ENCODE peak calls at places on chromosome 16, in eight cellular contexts. One of them, this sample, is unnamed.

GRCh38 chr16:80347900-80348299 is 192.9 kb upstream of the DYNLRB2 start:
- DNase-seq in lower lobe of right lung: no peak
- DNase-seq in mesendoderm: no peak
- DNase-seq in kidney glomerular epithelial cell: no peak
- DNase-seq in EL: no peak
- DNase-seq in RCC 7860: no peak
- DNase-seq in cardiac fibroblast: no peak
- DNase-seq in activated naive CD8-positive, alpha-beta T cell treated with anti-CD3 and anti-CD28 coated beads, Interleukin-2, amount 50 U/mL, for 24 hours: no peak
- DNase-seq in this sample: no peak

GRCh38 chr16:7376227-7376626 is 43.6 kb downstream of the RBFOX1 start:
- DNase-seq in EL: no peak
- DNase-seq in activated naive CD8-positive, alpha-beta T cell treated with anti-CD3 and anti-CD28 coated beads, Interleukin-2, amount 50 U/mL, for 24 hours: no peak
- DNase-seq in mesendoderm: no peak
- DNase-seq in kidney glomerular epithelial cell: no peak
- DNase-seq in lower lobe of right lung: no peak
- DNase-seq in RCC 7860: no peak
- DNase-seq in cardiac fibroblast: no peak
- DNase-seq in this sample: no peak

GRCh38 chr16:82657239-82657638 is 30.5 kb downstream of the CDH13 start:
- DNase-seq in cardiac fibroblast: peak
- DNase-seq in RCC 7860: peak
- DNase-seq in EL: peak
- DNase-seq in activated naive CD8-positive, alpha-beta T cell treated with anti-CD3 and anti-CD28 coated beads, Interleukin-2, amount 50 U/mL, for 24 hours: no peak
- DNase-seq in kidney glomerular epithelial cell: no peak
- DNase-seq in lower lobe of right lung: no peak
- DNase-seq in mesendoderm: no peak
- DNase-seq in this sample: peak

GRCh38 chr16:31700530-31701388 is 172.8 kb upstream of the ZNF267 start:
- DNase-seq in mesendoderm: peak
- DNase-seq in kidney glomerular epithelial cell: peak
- DNase-seq in cardiac fibroblast: peak
- DNase-seq in RCC 7860: peak
- DNase-seq in activated naive CD8-positive, alpha-beta T cell treated with anti-CD3 and anti-CD28 coated beads, Interleukin-2, amount 50 U/mL, for 24 hours: peak
- DNase-seq in EL: peak
- DNase-seq in lower lobe of right lung: peak
- DNase-seq in this sample: peak

GRCh38 chr16:85532147-85532546 is 81.0 kb upstream of the GSE1 start:
- DNase-seq in kidney glomerular epithelial cell: no peak
- DNase-seq in mesendoderm: no peak
- DNase-seq in RCC 7860: no peak
- DNase-seq in EL: no peak
- DNase-seq in activated naive CD8-positive, alpha-beta T cell treated with anti-CD3 and anti-CD28 coated beads, Interleukin-2, amount 50 U/mL, for 24 hours: no peak
- DNase-seq in cardiac fibroblast: no peak
- DNase-seq in lower lobe of right lung: no peak
- DNase-seq in this sample: no peak

GRCh38 chr16:49399594-49400364 is 26.2 kb downstream of the C16orf78 start:
- DNase-seq in cardiac fibroblast: no peak
- DNase-seq in lower lobe of right lung: no peak
- DNase-seq in EL: no peak
- DNase-seq in activated naive CD8-positive, alpha-beta T cell treated with anti-CD3 and anti-CD28 coated beads, Interleukin-2, amount 50 U/mL, for 24 hours: no peak
- DNase-seq in kidney glomerular epithelial cell: no peak
- DNase-seq in RCC 7860: no peak
- DNase-seq in mesendoderm: no peak
- DNase-seq in this sample: no peak

GRCh38 chr16:17476414-17477259 is 5.9 kb upstream of the XYLT1 start:
- DNase-seq in RCC 7860: peak
- DNase-seq in mesendoderm: peak
- DNase-seq in lower lobe of right lung: no peak
- DNase-seq in EL: peak
- DNase-seq in activated naive CD8-positive, alpha-beta T cell treated with anti-CD3 and anti-CD28 coated beads, Interleukin-2, amount 50 U/mL, for 24 hours: no peak
- DNase-seq in cardiac fibroblast: peak
- DNase-seq in kidney glomerular epithelial cell: peak
- DNase-seq in this sample: peak

GRCh38 chr16:71746442-71747046 is 22.0 kb upstream of the PHLPP2 start:
- DNase-seq in lower lobe of right lung: no peak
- DNase-seq in kidney glomerular epithelial cell: peak
- DNase-seq in cardiac fibroblast: peak
- DNase-seq in mesendoderm: peak
- DNase-seq in EL: peak
- DNase-seq in RCC 7860: no peak
- DNase-seq in activated naive CD8-positive, alpha-beta T cell treated with anti-CD3 and anti-CD28 coated beads, Interleukin-2, amount 50 U/mL, for 24 hours: no peak
- DNase-seq in this sample: peak

GRCh38 chr16:56856876-56857447 is 8.0 kb upstream of the SLC12A3 start:
- DNase-seq in cardiac fibroblast: no peak
- DNase-seq in activated naive CD8-positive, alpha-beta T cell treated with anti-CD3 and anti-CD28 coated beads, Interleukin-2, amount 50 U/mL, for 24 hours: no peak
- DNase-seq in EL: no peak
- DNase-seq in lower lobe of right lung: no peak
- DNase-seq in kidney glomerular epithelial cell: no peak
- DNase-seq in RCC 7860: no peak
- DNase-seq in mesendoderm: no peak
- DNase-seq in this sample: peak

GRCh38 chr16:23302045-23302956 is at the start of gene SCNN1B:
- DNase-seq in lower lobe of right lung: peak
- DNase-seq in activated naive CD8-positive, alpha-beta T cell treated with anti-CD3 and anti-CD28 coated beads, Interleukin-2, amount 50 U/mL, for 24 hours: peak
- DNase-seq in kidney glomerular epithelial cell: no peak
- DNase-seq in cardiac fibroblast: no peak
- DNase-seq in mesendoderm: peak
- DNase-seq in RCC 7860: no peak
- DNase-seq in EL: no peak
- DNase-seq in this sample: no peak

GRCh38 chr16:85364323-85365040 is 248.6 kb upstream of the GSE1 start:
- DNase-seq in RCC 7860: no peak
- DNase-seq in activated naive CD8-positive, alpha-beta T cell treated with anti-CD3 and anti-CD28 coated beads, Interleukin-2, amount 50 U/mL, for 24 hours: no peak
- DNase-seq in cardiac fibroblast: no peak
- DNase-seq in EL: no peak
- DNase-seq in lower lobe of right lung: no peak
- DNase-seq in mesendoderm: no peak
- DNase-seq in kidney glomerular epithelial cell: no peak
- DNase-seq in this sample: peak

GRCh38 chr16:31484491-31485171 is 1.7 kb downstream of the SLC5A2 start:
- DNase-seq in activated naive CD8-positive, alpha-beta T cell treated with anti-CD3 and anti-CD28 coated beads, Interleukin-2, amount 50 U/mL, for 24 hours: no peak
- DNase-seq in RCC 7860: peak
- DNase-seq in kidney glomerular epithelial cell: peak
- DNase-seq in mesendoderm: peak
- DNase-seq in lower lobe of right lung: peak
- DNase-seq in EL: no peak
- DNase-seq in cardiac fibroblast: no peak
- DNase-seq in this sample: no peak

GRCh38 chr16:47705268-47705667 is 244.1 kb downstream of the PHKB start:
- DNase-seq in lower lobe of right lung: no peak
- DNase-seq in kidney glomerular epithelial cell: no peak
- DNase-seq in EL: no peak
- DNase-seq in cardiac fibroblast: no peak
- DNase-seq in mesendoderm: no peak
- DNase-seq in activated naive CD8-positive, alpha-beta T cell treated with anti-CD3 and anti-CD28 coated beads, Interleukin-2, amount 50 U/mL, for 24 hours: no peak
- DNase-seq in RCC 7860: no peak
- DNase-seq in this sample: no peak

GRCh38 chr16:1181715-1182671 is 29.1 kb downstream of the CACNA1H start:
- DNase-seq in RCC 7860: peak
- DNase-seq in activated naive CD8-positive, alpha-beta T cell treated with anti-CD3 and anti-CD28 coated beads, Interleukin-2, amount 50 U/mL, for 24 hours: no peak
- DNase-seq in cardiac fibroblast: peak
- DNase-seq in EL: peak
- DNase-seq in kidney glomerular epithelial cell: peak
- DNase-seq in lower lobe of right lung: peak
- DNase-seq in mesendoderm: no peak
- DNase-seq in this sample: peak

GRCh38 chr16:83953796-83954576 is 946 bp downstream of the OSGIN1 start:
- DNase-seq in RCC 7860: peak
- DNase-seq in cardiac fibroblast: peak
- DNase-seq in kidney glomerular epithelial cell: peak
- DNase-seq in activated naive CD8-positive, alpha-beta T cell treated with anti-CD3 and anti-CD28 coated beads, Interleukin-2, amount 50 U/mL, for 24 hours: no peak
- DNase-seq in lower lobe of right lung: no peak
- DNase-seq in EL: peak
- DNase-seq in mesendoderm: peak
- DNase-seq in this sample: no peak

GRCh38 chr16:569445-570254 is at the start of gene PIGQ:
- DNase-seq in lower lobe of right lung: peak
- DNase-seq in mesendoderm: peak
- DNase-seq in RCC 7860: peak
- DNase-seq in cardiac fibroblast: peak
- DNase-seq in activated naive CD8-positive, alpha-beta T cell treated with anti-CD3 and anti-CD28 coated beads, Interleukin-2, amount 50 U/mL, for 24 hours: peak
- DNase-seq in kidney glomerular epithelial cell: no peak
- DNase-seq in EL: peak
- DNase-seq in this sample: peak

GRCh38 chr16:23608194-23608593 is 12.1 kb upstream of the NDUFAB1 start:
- DNase-seq in lower lobe of right lung: no peak
- DNase-seq in mesendoderm: no peak
- DNase-seq in activated naive CD8-positive, alpha-beta T cell treated with anti-CD3 and anti-CD28 coated beads, Interleukin-2, amount 50 U/mL, for 24 hours: no peak
- DNase-seq in EL: peak
- DNase-seq in RCC 7860: peak
- DNase-seq in kidney glomerular epithelial cell: peak
- DNase-seq in cardiac fibroblast: peak
- DNase-seq in this sample: peak

GRCh38 chr16:87190288-87191240 is 126.6 kb downstream of the C16orf95 start:
- DNase-seq in EL: peak
- DNase-seq in RCC 7860: no peak
- DNase-seq in kidney glomerular epithelial cell: no peak
- DNase-seq in activated naive CD8-positive, alpha-beta T cell treated with anti-CD3 and anti-CD28 coated beads, Interleukin-2, amount 50 U/mL, for 24 hours: no peak
- DNase-seq in cardiac fibroblast: peak
- DNase-seq in lower lobe of right lung: no peak
- DNase-seq in mesendoderm: no peak
- DNase-seq in this sample: peak

GRCh38 chr16:86044241-86044671 is 145.3 kb downstream of the IRF8 start:
- DNase-seq in mesendoderm: peak
- DNase-seq in EL: peak
- DNase-seq in cardiac fibroblast: peak
- DNase-seq in activated naive CD8-positive, alpha-beta T cell treated with anti-CD3 and anti-CD28 coated beads, Interleukin-2, amount 50 U/mL, for 24 hours: peak
- DNase-seq in lower lobe of right lung: no peak
- DNase-seq in kidney glomerular epithelial cell: no peak
- DNase-seq in RCC 7860: no peak
- DNase-seq in this sample: peak

GRCh38 chr16:87244646-87245197 is 72.5 kb downstream of the C16orf95 start:
- DNase-seq in activated naive CD8-positive, alpha-beta T cell treated with anti-CD3 and anti-CD28 coated beads, Interleukin-2, amount 50 U/mL, for 24 hours: no peak
- DNase-seq in RCC 7860: no peak
- DNase-seq in mesendoderm: no peak
- DNase-seq in EL: no peak
- DNase-seq in kidney glomerular epithelial cell: no peak
- DNase-seq in cardiac fibroblast: no peak
- DNase-seq in lower lobe of right lung: no peak
- DNase-seq in this sample: peak

GRCh38 chr16:87226926-87227650 is 90.1 kb downstream of the C16orf95 start:
- DNase-seq in EL: peak
- DNase-seq in kidney glomerular epithelial cell: no peak
- DNase-seq in mesendoderm: no peak
- DNase-seq in cardiac fibroblast: peak
- DNase-seq in lower lobe of right lung: no peak
- DNase-seq in RCC 7860: no peak
- DNase-seq in activated naive CD8-positive, alpha-beta T cell treated with anti-CD3 and anti-CD28 coated beads, Interleukin-2, amount 50 U/mL, for 24 hours: no peak
- DNase-seq in this sample: peak

This sample was measured in amniotic epithelial cell.